ENCODE peak calls at places on chromosome 1, in six cellular contexts. C is prostate gland, T is IMR-90, Y is ovary, A is osteoblast, S is adrenal gland. O is an unnamed sample.
A peak's percentile ranks its signal among the peaks of the same experiment; 100 is the strongest.

GRCh38 chr1:168372307-168372706 is 91.6 kb downstream of the TBX19 start:
- DNase-seq in C (no peak), Y (no peak), T (no peak), S (no peak), A (no peak), O (no peak)

GRCh38 chr1:39250460-39251240 is 46.2 kb downstream of the MACF1 start:
- DNase-seq in C (no peak), T (peak; percentile 58), Y (no peak), A (no peak), S (no peak), O (no peak)

GRCh38 chr1:240151126-240151735 is 59.5 kb downstream of the FMN2 start:
- DNase-seq in S (no peak), T (no peak), Y (no peak), A (no peak), C (no peak), O (no peak)

GRCh38 chr1:11484321-11484655 is 5.3 kb downstream of the DISP3 start:
- DNase-seq in S (peak; percentile 53), T (no peak), Y (no peak), A (no peak), C (no peak), O (no peak)

GRCh38 chr1:33918368-33918767 is 54.5 kb downstream of the HMGB4 start:
- DNase-seq in T (peak; percentile 27), Y (no peak), C (no peak), A (no peak), S (no peak), O (no peak)

GRCh38 chr1:229397762-229398161 is 36.1 kb downstream of the ACTA1 start:
- DNase-seq in S (no peak), C (no peak), Y (no peak), T (no peak), A (no peak), O (no peak)

GRCh38 chr1:97906567-97907228 is 14.1 kb downstream of the DPYD start:
- DNase-seq in T (peak; percentile 90), C (no peak), S (no peak), Y (no peak), A (peak; percentile 18), O (no peak)

GRCh38 chr1:232127190-232127589 is 500.6 kb downstream of the DISC1 start:
- DNase-seq in S (no peak), Y (no peak), C (no peak), T (peak; percentile 90), A (peak; percentile 13), O (no peak)

GRCh38 chr1:99465176-99465900 is 180.6 kb upstream of the PALMD start:
- DNase-seq in Y (no peak), T (peak; percentile 90), A (no peak), C (no peak), S (no peak), O (no peak)

DNA sequence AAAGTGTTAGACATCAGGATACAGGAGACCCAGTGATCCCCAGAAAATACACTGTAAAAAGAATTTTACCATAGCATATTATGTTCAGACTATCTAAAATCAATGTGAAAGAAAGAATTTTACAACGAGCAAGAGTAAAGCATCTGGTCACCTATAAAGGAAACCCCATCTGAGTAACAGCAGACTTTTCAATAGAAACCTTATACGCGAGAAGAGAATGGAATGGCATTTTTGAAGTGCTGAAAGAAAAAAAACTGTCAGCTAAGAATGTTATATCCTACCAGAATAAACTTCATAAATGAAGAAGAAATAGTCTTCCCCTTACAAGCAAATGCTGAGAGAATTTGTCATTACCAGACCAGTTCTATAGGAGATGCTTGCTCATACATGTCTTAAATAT is 532.1 kb upstream of the NR5A2 start:
- DNase-seq in Y (no peak), A (no peak), T (no peak), C (no peak), S (no peak), O (no peak)
- H3K9me3 ChIP-seq in Y (no peaks in the 10 kb centered on the region), A (no peaks in the 10 kb centered on the region), T (peaks cover 3% of the 10 kb centered on the region), C (no peaks in the 10 kb centered on the region), S (no peaks in the 10 kb centered on the region), O (no peaks in the 10 kb centered on the region)

GRCh38 chr1:173603056-173603591 is at the start of gene SLC9C2:
- DNase-seq in C (no peak), Y (peak; percentile 29), S (peak; percentile 82), A (no peak), T (peak; percentile 17), O (no peak)

GRCh38 chr1:173596097-173596825 is 6.6 kb downstream of the SLC9C2 start:
- DNase-seq in Y (no peak), T (no peak), S (no peak), A (no peak), C (no peak), O (no peak)

GRCh38 chr1:173601588-173601987 is 1.3 kb downstream of the SLC9C2 start:
- DNase-seq in A (no peak), C (no peak), T (no peak), Y (no peak), S (no peak), O (no peak)
- H3K9me3 ChIP-seq in A (no peaks in the 10 kb centered on the region), C (no peaks in the 10 kb centered on the region), T (no peaks in the 10 kb centered on the region), Y (no peaks in the 10 kb centered on the region), S (no peaks in the 10 kb centered on the region), O (no peaks in the 10 kb centered on the region)

DNA sequence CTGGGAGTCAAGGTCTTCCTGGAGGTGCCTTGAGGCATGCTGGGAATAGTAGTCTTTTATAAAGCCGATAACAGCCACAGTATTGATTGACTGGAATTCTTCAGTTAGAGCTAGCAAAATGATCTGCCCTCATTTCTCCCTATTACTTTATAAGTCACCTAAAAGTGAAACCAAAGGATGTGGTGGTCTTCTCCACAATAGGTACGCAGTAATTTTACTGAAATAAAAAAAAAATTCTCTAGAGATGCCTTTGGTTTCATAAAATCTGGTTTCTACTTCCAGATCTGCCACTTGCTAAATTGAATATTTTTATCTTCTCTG is 518 bp upstream of the NDC1 start:
- DNase-seq in Y (no peak), S (no peak), T (no peak), A (no peak), C (no peak), O (no peak)
- H3K9me3 ChIP-seq in Y (no peaks in the 10 kb centered on the region), S (no peaks in the 10 kb centered on the region), T (peaks cover 2% of the 10 kb centered on the region), A (no peaks in the 10 kb centered on the region), C (no peaks in the 10 kb centered on the region), O (no peaks in the 10 kb centered on the region)

GRCh38 chr1:180387413-180387812 is 115.0 kb downstream of the ACBD6 start:
- DNase-seq in Y (no peak), C (no peak), S (no peak), A (no peak), T (no peak), O (no peak)
- H3K9me3 ChIP-seq in Y (no peaks in the 10 kb centered on the region), C (no peaks in the 10 kb centered on the region), S (no peaks in the 10 kb centered on the region), A (peaks cover 6% of the 10 kb centered on the region), T (peaks cover 7% of the 10 kb centered on the region), O (peaks cover 11% of the 10 kb centered on the region)

GRCh38 chr1:5728956-5729355 is 263.3 kb downstream of the NPHP4 start:
- DNase-seq in C (no peak), S (no peak), A (peak; percentile 59), Y (no peak), T (no peak), O (no peak)
- H3K9me3 ChIP-seq in C (no peaks in the 10 kb centered on the region), S (no peaks in the 10 kb centered on the region), A (no peaks in the 10 kb centered on the region), Y (no peaks in the 10 kb centered on the region), T (peaks cover 47% of the 10 kb centered on the region), O (no peaks in the 10 kb centered on the region)

O was measured in T-helper 17 cell.